ENCODE peak calls at places on chromosomes 4 and X, in six cellular contexts. One of them, this sample, is unnamed.

GRCh38 chrX:50903387-50904027 is 7.0 kb upstream of the BMP15 start:
- DNase-seq in NCI-H1436 treated with DMSO at 0.1 percent for 48 hours: no peak
- DNase-seq in astrocyte of the cerebellum: peak; percentile 22
- DNase-seq in fibroblast of lung: peak; percentile 32
- DNase-seq in mesenchymal stem cell: peak; percentile 47
- DNase-seq in fibroblast of pulmonary artery: peak; percentile 54
- DNase-seq in this sample: peak; percentile 77

GRCh38 chr4:110637408-110638131 is 14.7 kb upstream of the PITX2 start:
- DNase-seq in NCI-H1436 treated with DMSO at 0.1 percent for 48 hours: no peak
- DNase-seq in astrocyte of the cerebellum: no peak
- DNase-seq in fibroblast of lung: no peak
- DNase-seq in mesenchymal stem cell: peak; percentile 38
- DNase-seq in fibroblast of pulmonary artery: no peak
- DNase-seq in this sample: no peak

GRCh38 chrX:39613508-39613921 is 484.2 kb downstream of the BCOR start:
- DNase-seq in NCI-H1436 treated with DMSO at 0.1 percent for 48 hours: no peak
- DNase-seq in astrocyte of the cerebellum: no peak
- DNase-seq in fibroblast of lung: no peak
- DNase-seq in mesenchymal stem cell: no peak
- DNase-seq in fibroblast of pulmonary artery: peak; percentile 10
- DNase-seq in this sample: no peak

GRCh38 chr4:637536-637935 is 12.2 kb downstream of the PDE6B start:
- DNase-seq in NCI-H1436 treated with DMSO at 0.1 percent for 48 hours: no peak
- DNase-seq in astrocyte of the cerebellum: no peak
- DNase-seq in fibroblast of lung: no peak
- DNase-seq in mesenchymal stem cell: no peak
- DNase-seq in fibroblast of pulmonary artery: no peak
- DNase-seq in this sample: peak; percentile 20

GRCh38 chrX:124280294-124280902 is 52.1 kb upstream of the TEX13D start:
- DNase-seq in NCI-H1436 treated with DMSO at 0.1 percent for 48 hours: no peak
- DNase-seq in astrocyte of the cerebellum: no peak
- DNase-seq in fibroblast of lung: peak; percentile 20
- DNase-seq in mesenchymal stem cell: no peak
- DNase-seq in fibroblast of pulmonary artery: no peak
- DNase-seq in this sample: no peak

GRCh38 chrX:32780109-32780508 is 431.2 kb downstream of the DMD start:
- DNase-seq in NCI-H1436 treated with DMSO at 0.1 percent for 48 hours: no peak
- DNase-seq in astrocyte of the cerebellum: no peak
- DNase-seq in fibroblast of lung: no peak
- DNase-seq in mesenchymal stem cell: no peak
- DNase-seq in fibroblast of pulmonary artery: no peak
- DNase-seq in this sample: no peak

GRCh38 chrX:123698979-123699378 is 33.9 kb downstream of the THOC2 start:
- DNase-seq in NCI-H1436 treated with DMSO at 0.1 percent for 48 hours: no peak
- DNase-seq in astrocyte of the cerebellum: peak; percentile 5
- DNase-seq in fibroblast of lung: peak; percentile 10
- DNase-seq in mesenchymal stem cell: peak; percentile 2
- DNase-seq in fibroblast of pulmonary artery: peak; percentile 42
- DNase-seq in this sample: no peak

GRCh38 chr4:20284990-20285389 is 33.3 kb downstream of the SLIT2 start:
- DNase-seq in NCI-H1436 treated with DMSO at 0.1 percent for 48 hours: no peak
- DNase-seq in astrocyte of the cerebellum: no peak
- DNase-seq in fibroblast of lung: no peak
- DNase-seq in mesenchymal stem cell: peak; percentile 24
- DNase-seq in fibroblast of pulmonary artery: no peak
- DNase-seq in this sample: no peak

GRCh38 chr4:16820304-16820703 is 78.1 kb downstream of the LDB2 start:
- DNase-seq in NCI-H1436 treated with DMSO at 0.1 percent for 48 hours: no peak
- DNase-seq in astrocyte of the cerebellum: no peak
- DNase-seq in fibroblast of lung: no peak
- DNase-seq in mesenchymal stem cell: no peak
- DNase-seq in fibroblast of pulmonary artery: peak; percentile 55
- DNase-seq in this sample: no peak

GRCh38 chr4:138851626-138852443 is 163.7 kb upstream of the NOCT start:
- DNase-seq in NCI-H1436 treated with DMSO at 0.1 percent for 48 hours: no peak
- DNase-seq in astrocyte of the cerebellum: no peak
- DNase-seq in fibroblast of lung: no peak
- DNase-seq in mesenchymal stem cell: no peak
- DNase-seq in fibroblast of pulmonary artery: no peak
- DNase-seq in this sample: no peak

GRCh38 chr4:10108818-10109783 is 7.5 kb downstream of the WDR1 start:
- DNase-seq in NCI-H1436 treated with DMSO at 0.1 percent for 48 hours: no peak
- DNase-seq in astrocyte of the cerebellum: no peak
- DNase-seq in fibroblast of lung: no peak
- DNase-seq in mesenchymal stem cell: peak; percentile 24
- DNase-seq in fibroblast of pulmonary artery: no peak
- DNase-seq in this sample: no peak

GRCh38 chrX:16601885-16602284 is 48.1 kb upstream of the S100G start:
- DNase-seq in NCI-H1436 treated with DMSO at 0.1 percent for 48 hours: no peak
- DNase-seq in astrocyte of the cerebellum: no peak
- DNase-seq in fibroblast of lung: no peak
- DNase-seq in mesenchymal stem cell: no peak
- DNase-seq in fibroblast of pulmonary artery: no peak
- DNase-seq in this sample: no peak

GRCh38 chrX:39935414-39936064 is 162.2 kb downstream of the BCOR start:
- DNase-seq in NCI-H1436 treated with DMSO at 0.1 percent for 48 hours: no peak
- DNase-seq in astrocyte of the cerebellum: no peak
- DNase-seq in fibroblast of lung: no peak
- DNase-seq in mesenchymal stem cell: no peak
- DNase-seq in fibroblast of pulmonary artery: no peak
- DNase-seq in this sample: no peak

GRCh38 chr4:17059192-17059634 is 160.8 kb upstream of the LDB2 start:
- DNase-seq in NCI-H1436 treated with DMSO at 0.1 percent for 48 hours: no peak
- DNase-seq in astrocyte of the cerebellum: no peak
- DNase-seq in fibroblast of lung: peak; percentile 67
- DNase-seq in mesenchymal stem cell: no peak
- DNase-seq in fibroblast of pulmonary artery: peak; percentile 51
- DNase-seq in this sample: no peak

GRCh38 chr4:10204401-10205058 is 87.9 kb upstream of the WDR1 start:
- DNase-seq in NCI-H1436 treated with DMSO at 0.1 percent for 48 hours: no peak
- DNase-seq in astrocyte of the cerebellum: no peak
- DNase-seq in fibroblast of lung: no peak
- DNase-seq in mesenchymal stem cell: no peak
- DNase-seq in fibroblast of pulmonary artery: peak; percentile 33
- DNase-seq in this sample: peak; percentile 0

GRCh38 chr4:36269116-36269515 is 12.3 kb upstream of the DTHD1 start:
- DNase-seq in NCI-H1436 treated with DMSO at 0.1 percent for 48 hours: no peak
- DNase-seq in astrocyte of the cerebellum: no peak
- DNase-seq in fibroblast of lung: no peak
- DNase-seq in mesenchymal stem cell: no peak
- DNase-seq in fibroblast of pulmonary artery: peak; percentile 10
- DNase-seq in this sample: peak; percentile 71

GRCh38 chr4:38523524-38524448 is 140.2 kb upstream of the KLF3 start:
- DNase-seq in NCI-H1436 treated with DMSO at 0.1 percent for 48 hours: no peak
- DNase-seq in astrocyte of the cerebellum: no peak
- DNase-seq in fibroblast of lung: no peak
- DNase-seq in mesenchymal stem cell: no peak
- DNase-seq in fibroblast of pulmonary artery: no peak
- DNase-seq in this sample: peak; percentile 65

GRCh38 chr4:176988226-176988625 is 195.5 kb upstream of the VEGFC start:
- DNase-seq in NCI-H1436 treated with DMSO at 0.1 percent for 48 hours: no peak
- DNase-seq in astrocyte of the cerebellum: peak; percentile 18
- DNase-seq in fibroblast of lung: peak; percentile 92
- DNase-seq in mesenchymal stem cell: peak; percentile 95
- DNase-seq in fibroblast of pulmonary artery: peak; percentile 93
- DNase-seq in this sample: no peak

GRCh38 chr4:61994036-61994435 is 793.9 kb downstream of the ADGRL3 start:
- DNase-seq in NCI-H1436 treated with DMSO at 0.1 percent for 48 hours: no peak
- DNase-seq in astrocyte of the cerebellum: peak; percentile 49
- DNase-seq in fibroblast of lung: peak; percentile 45
- DNase-seq in mesenchymal stem cell: peak; percentile 73
- DNase-seq in fibroblast of pulmonary artery: peak; percentile 23
- DNase-seq in this sample: no peak

GRCh38 chr4:151291485-151291884 is 14.5 kb downstream of the PRSS48 start:
- DNase-seq in NCI-H1436 treated with DMSO at 0.1 percent for 48 hours: no peak
- DNase-seq in astrocyte of the cerebellum: no peak
- DNase-seq in fibroblast of lung: no peak
- DNase-seq in mesenchymal stem cell: no peak
- DNase-seq in fibroblast of pulmonary artery: no peak
- DNase-seq in this sample: no peak

GRCh38 chrX:31929366-31929765 is 857.5 kb upstream of the FTHL17 start:
- DNase-seq in NCI-H1436 treated with DMSO at 0.1 percent for 48 hours: no peak
- DNase-seq in astrocyte of the cerebellum: no peak
- DNase-seq in fibroblast of lung: no peak
- DNase-seq in mesenchymal stem cell: no peak
- DNase-seq in fibroblast of pulmonary artery: no peak
- DNase-seq in this sample: no peak

GRCh38 chr4:81071013-81071412 is 40.5 kb downstream of the BMP3 start:
- DNase-seq in NCI-H1436 treated with DMSO at 0.1 percent for 48 hours: no peak
- DNase-seq in astrocyte of the cerebellum: no peak
- DNase-seq in fibroblast of lung: no peak
- DNase-seq in mesenchymal stem cell: no peak
- DNase-seq in fibroblast of pulmonary artery: no peak
- DNase-seq in this sample: no peak

GRCh38 chrX:28628101-28628500 is 40.9 kb downstream of the IL1RAPL1 start:
- DNase-seq in NCI-H1436 treated with DMSO at 0.1 percent for 48 hours: no peak
- DNase-seq in astrocyte of the cerebellum: no peak
- DNase-seq in fibroblast of lung: peak; percentile 2
- DNase-seq in mesenchymal stem cell: no peak
- DNase-seq in fibroblast of pulmonary artery: no peak
- DNase-seq in this sample: no peak

GRCh38 chr4:156774422-156774821 is 197.2 kb downstream of the PDGFC start:
- DNase-seq in NCI-H1436 treated with DMSO at 0.1 percent for 48 hours: no peak
- DNase-seq in astrocyte of the cerebellum: peak; percentile 72
- DNase-seq in fibroblast of lung: peak; percentile 93
- DNase-seq in mesenchymal stem cell: peak; percentile 94
- DNase-seq in fibroblast of pulmonary artery: peak; percentile 94
- DNase-seq in this sample: no peak

GRCh38 chr4:48109413-48110263 is 24.4 kb downstream of the TXK start:
- DNase-seq in NCI-H1436 treated with DMSO at 0.1 percent for 48 hours: peak; percentile 7
- DNase-seq in astrocyte of the cerebellum: peak; percentile 19
- DNase-seq in fibroblast of lung: peak; percentile 56
- DNase-seq in mesenchymal stem cell: peak; percentile 46
- DNase-seq in fibroblast of pulmonary artery: peak; percentile 59
- DNase-seq in this sample: peak; percentile 33

GRCh38 chrX:24259544-24260240 is 54.2 kb downstream of the SUPT20HL2 start:
- DNase-seq in NCI-H1436 treated with DMSO at 0.1 percent for 48 hours: no peak
- DNase-seq in astrocyte of the cerebellum: peak; percentile 62
- DNase-seq in fibroblast of lung: peak; percentile 81
- DNase-seq in mesenchymal stem cell: peak; percentile 67
- DNase-seq in fibroblast of pulmonary artery: peak; percentile 81
- DNase-seq in this sample: peak; percentile 51

GRCh38 chr4:128463006-128463405 is 175.4 kb upstream of the PGRMC2 start:
- DNase-seq in NCI-H1436 treated with DMSO at 0.1 percent for 48 hours: no peak
- DNase-seq in astrocyte of the cerebellum: no peak
- DNase-seq in fibroblast of lung: no peak
- DNase-seq in mesenchymal stem cell: no peak
- DNase-seq in fibroblast of pulmonary artery: no peak
- DNase-seq in this sample: no peak

GRCh38 chr4:163542275-163542674 is 47.8 kb downstream of the TMA16 start:
- DNase-seq in NCI-H1436 treated with DMSO at 0.1 percent for 48 hours: no peak
- DNase-seq in astrocyte of the cerebellum: peak; percentile 28
- DNase-seq in fibroblast of lung: no peak
- DNase-seq in mesenchymal stem cell: peak; percentile 27
- DNase-seq in fibroblast of pulmonary artery: peak; percentile 14
- DNase-seq in this sample: no peak

GRCh38 chrX:1483843-1484637 is 31.3 kb upstream of the ASMTL start:
- DNase-seq in NCI-H1436 treated with DMSO at 0.1 percent for 48 hours: no peak
- DNase-seq in astrocyte of the cerebellum: no peak
- DNase-seq in fibroblast of lung: no peak
- DNase-seq in mesenchymal stem cell: no peak
- DNase-seq in fibroblast of pulmonary artery: no peak
- DNase-seq in this sample: no peak

GRCh38 chrX:140141444-140142029 is 176.2 kb upstream of the CXorf66 start:
- DNase-seq in NCI-H1436 treated with DMSO at 0.1 percent for 48 hours: no peak
- DNase-seq in astrocyte of the cerebellum: peak; percentile 23
- DNase-seq in fibroblast of lung: peak; percentile 28
- DNase-seq in mesenchymal stem cell: peak; percentile 9
- DNase-seq in fibroblast of pulmonary artery: peak; percentile 32
- DNase-seq in this sample: peak; percentile 48

GRCh38 chr4:83358410-83358809 is 23.8 kb upstream of the HPSE start:
- DNase-seq in NCI-H1436 treated with DMSO at 0.1 percent for 48 hours: no peak
- DNase-seq in astrocyte of the cerebellum: peak; percentile 40
- DNase-seq in fibroblast of lung: peak; percentile 44
- DNase-seq in mesenchymal stem cell: peak; percentile 78
- DNase-seq in fibroblast of pulmonary artery: peak; percentile 85
- DNase-seq in this sample: no peak

GRCh38 chr4:11954093-11954492 is 525.4 kb upstream of the HS3ST1 start:
- DNase-seq in NCI-H1436 treated with DMSO at 0.1 percent for 48 hours: no peak
- DNase-seq in astrocyte of the cerebellum: peak; percentile 1
- DNase-seq in fibroblast of lung: peak; percentile 54
- DNase-seq in mesenchymal stem cell: no peak
- DNase-seq in fibroblast of pulmonary artery: peak; percentile 85
- DNase-seq in this sample: peak; percentile 52

GRCh38 chrX:1035206-1035605 is 177.2 kb downstream of the CRLF2 start:
- DNase-seq in NCI-H1436 treated with DMSO at 0.1 percent for 48 hours: no peak
- DNase-seq in astrocyte of the cerebellum: no peak
- DNase-seq in fibroblast of lung: no peak
- DNase-seq in mesenchymal stem cell: no peak
- DNase-seq in fibroblast of pulmonary artery: no peak
- DNase-seq in this sample: no peak

GRCh38 chr4:87543835-87544461 is 14.8 kb upstream of the SPARCL1 start:
- DNase-seq in NCI-H1436 treated with DMSO at 0.1 percent for 48 hours: no peak
- DNase-seq in astrocyte of the cerebellum: peak; percentile 55
- DNase-seq in fibroblast of lung: peak; percentile 82
- DNase-seq in mesenchymal stem cell: peak; percentile 47
- DNase-seq in fibroblast of pulmonary artery: peak; percentile 83
- DNase-seq in this sample: peak; percentile 94

GRCh38 chrX:40154853-40155616 is 57.3 kb upstream of the BCOR start:
- DNase-seq in NCI-H1436 treated with DMSO at 0.1 percent for 48 hours: no peak
- DNase-seq in astrocyte of the cerebellum: no peak
- DNase-seq in fibroblast of lung: peak; percentile 61
- DNase-seq in mesenchymal stem cell: peak; percentile 77
- DNase-seq in fibroblast of pulmonary artery: peak; percentile 61
- DNase-seq in this sample: no peak

GRCh38 chr4:159077702-159078495 is 25.0 kb upstream of the RAPGEF2 start:
- DNase-seq in NCI-H1436 treated with DMSO at 0.1 percent for 48 hours: no peak
- DNase-seq in astrocyte of the cerebellum: no peak
- DNase-seq in fibroblast of lung: peak; percentile 60
- DNase-seq in mesenchymal stem cell: no peak
- DNase-seq in fibroblast of pulmonary artery: no peak
- DNase-seq in this sample: no peak

GRCh38 chr4:78645853-78646757 is 94.5 kb downstream of the ANXA3 start:
- DNase-seq in NCI-H1436 treated with DMSO at 0.1 percent for 48 hours: no peak
- DNase-seq in astrocyte of the cerebellum: peak; percentile 92
- DNase-seq in fibroblast of lung: peak; percentile 97
- DNase-seq in mesenchymal stem cell: peak; percentile 94
- DNase-seq in fibroblast of pulmonary artery: peak; percentile 97
- DNase-seq in this sample: peak; percentile 88